ENCODE peak calls at places on chromosomes 5 and 9, in eight cellular contexts. One of them, this sample, is unnamed.
A peak's percentile ranks its signal among the peaks of the same experiment; 100 is the strongest.

GRCh38 chr5:88824892-88825781 is 57.8 kb downstream of the MEF2C start:
- DNase-seq in lower leg skin: no peak
- DNase-seq in skeletal muscle cell: peak; percentile 69
- DNase-seq in A549: no peak
- DNase-seq in heart left ventricle: no peak
- DNase-seq in coronary artery: no peak
- DNase-seq in uterus: no peak
- DNase-seq in astrocyte of the cerebellum: peak; percentile 70
- DNase-seq in this sample: no peak

GRCh38 chr5:176364765-176365662 is at the start of gene ARL10:
- DNase-seq in skeletal muscle cell: peak; percentile 7
- DNase-seq in astrocyte of the cerebellum: no peak
- DNase-seq in A549: no peak
- DNase-seq in coronary artery: no peak
- DNase-seq in lower leg skin: no peak
- DNase-seq in heart left ventricle: peak; percentile 55
- DNase-seq in uterus: no peak
- DNase-seq in this sample: peak; percentile 11

GRCh38 chr5:74478328-74478727 is 162.2 kb downstream of the ENC1 start:
- DNase-seq in A549: no peak
- DNase-seq in heart left ventricle: no peak
- DNase-seq in uterus: no peak
- DNase-seq in astrocyte of the cerebellum: no peak
- DNase-seq in coronary artery: no peak
- DNase-seq in lower leg skin: no peak
- DNase-seq in skeletal muscle cell: no peak
- DNase-seq in this sample: no peak

GRCh38 chr9:132589148-132590036 is 7.0 kb downstream of the BARHL1 start:
- DNase-seq in astrocyte of the cerebellum: no peak
- DNase-seq in heart left ventricle: no peak
- DNase-seq in lower leg skin: no peak
- DNase-seq in uterus: no peak
- DNase-seq in A549: peak; percentile 36
- DNase-seq in skeletal muscle cell: no peak
- DNase-seq in coronary artery: no peak
- DNase-seq in this sample: no peak

GRCh38 chr5:91178461-91178860 is 204.7 kb downstream of the ARRDC3 start:
- DNase-seq in coronary artery: no peak
- DNase-seq in lower leg skin: no peak
- DNase-seq in skeletal muscle cell: no peak
- DNase-seq in A549: no peak
- DNase-seq in uterus: no peak
- DNase-seq in astrocyte of the cerebellum: no peak
- DNase-seq in heart left ventricle: no peak
- DNase-seq in this sample: no peak

GRCh38 chr5:6497267-6497666 is 48.6 kb downstream of the UBE2QL1 start:
- DNase-seq in uterus: no peak
- DNase-seq in A549: no peak
- DNase-seq in coronary artery: peak; percentile 3
- DNase-seq in skeletal muscle cell: no peak
- DNase-seq in astrocyte of the cerebellum: no peak
- DNase-seq in lower leg skin: no peak
- DNase-seq in heart left ventricle: no peak
- DNase-seq in this sample: no peak

GRCh38 chr9:109181284-109181683 is 14.2 kb upstream of the FRRS1L start:
- DNase-seq in lower leg skin: no peak
- DNase-seq in heart left ventricle: no peak
- DNase-seq in A549: no peak
- DNase-seq in astrocyte of the cerebellum: no peak
- DNase-seq in uterus: no peak
- DNase-seq in coronary artery: no peak
- DNase-seq in skeletal muscle cell: no peak
- DNase-seq in this sample: no peak

GRCh38 chr5:170388818-170389217 is 349 bp downstream of the KCNMB1 start:
- DNase-seq in coronary artery: no peak
- DNase-seq in skeletal muscle cell: no peak
- DNase-seq in heart left ventricle: no peak
- DNase-seq in A549: no peak
- DNase-seq in uterus: no peak
- DNase-seq in astrocyte of the cerebellum: no peak
- DNase-seq in lower leg skin: no peak
- DNase-seq in this sample: no peak

GRCh38 chr5:10601246-10602030 is 37.6 kb downstream of the ANKRD33B start:
- DNase-seq in A549: peak; percentile 69
- DNase-seq in lower leg skin: peak; percentile 90
- DNase-seq in uterus: peak; percentile 89
- DNase-seq in heart left ventricle: peak; percentile 88
- DNase-seq in astrocyte of the cerebellum: peak; percentile 73
- DNase-seq in coronary artery: peak; percentile 94
- DNase-seq in skeletal muscle cell: peak; percentile 92
- DNase-seq in this sample: peak; percentile 97

GRCh38 chr5:138230261-138230660 is 17.1 kb upstream of the CDC23 start:
- DNase-seq in coronary artery: no peak
- DNase-seq in A549: no peak
- DNase-seq in lower leg skin: no peak
- DNase-seq in uterus: no peak
- DNase-seq in heart left ventricle: peak; percentile 81
- DNase-seq in skeletal muscle cell: no peak
- DNase-seq in astrocyte of the cerebellum: no peak
- DNase-seq in this sample: peak; percentile 47

GRCh38 chr5:68333649-68334549 is 118.3 kb downstream of the PIK3R1 start:
- DNase-seq in uterus: no peak
- DNase-seq in heart left ventricle: no peak
- DNase-seq in astrocyte of the cerebellum: peak; percentile 85
- DNase-seq in coronary artery: no peak
- DNase-seq in skeletal muscle cell: peak; percentile 67
- DNase-seq in lower leg skin: no peak
- DNase-seq in A549: peak; percentile 46
- DNase-seq in this sample: peak; percentile 73

GRCh38 chr5:151483176-151483575 is 35.8 kb downstream of the SLC36A1 start:
- DNase-seq in uterus: no peak
- DNase-seq in lower leg skin: no peak
- DNase-seq in heart left ventricle: no peak
- DNase-seq in skeletal muscle cell: peak; percentile 48
- DNase-seq in coronary artery: no peak
- DNase-seq in A549: no peak
- DNase-seq in astrocyte of the cerebellum: no peak
- DNase-seq in this sample: no peak

GRCh38 chr5:128378196-128378595 is 159.8 kb downstream of the FBN2 start:
- DNase-seq in astrocyte of the cerebellum: no peak
- DNase-seq in A549: no peak
- DNase-seq in heart left ventricle: no peak
- DNase-seq in lower leg skin: no peak
- DNase-seq in coronary artery: no peak
- DNase-seq in skeletal muscle cell: peak; percentile 2
- DNase-seq in uterus: no peak
- DNase-seq in this sample: peak; percentile 69

GRCh38 chr9:107852891-107853290 is 363.3 kb upstream of the KLF4 start:
- DNase-seq in skeletal muscle cell: no peak
- DNase-seq in uterus: no peak
- DNase-seq in astrocyte of the cerebellum: no peak
- DNase-seq in coronary artery: no peak
- DNase-seq in heart left ventricle: no peak
- DNase-seq in lower leg skin: no peak
- DNase-seq in A549: no peak
- DNase-seq in this sample: no peak

GRCh38 chr9:10005206-10005605 is 607.6 kb downstream of the PTPRD start:
- DNase-seq in uterus: no peak
- DNase-seq in coronary artery: no peak
- DNase-seq in skeletal muscle cell: no peak
- DNase-seq in heart left ventricle: no peak
- DNase-seq in A549: no peak
- DNase-seq in astrocyte of the cerebellum: no peak
- DNase-seq in lower leg skin: no peak
- DNase-seq in this sample: no peak

GRCh38 chr9:108683245-108683644 is 172.5 kb downstream of the ACTL7B start:
- DNase-seq in coronary artery: no peak
- DNase-seq in heart left ventricle: no peak
- DNase-seq in uterus: no peak
- DNase-seq in astrocyte of the cerebellum: no peak
- DNase-seq in skeletal muscle cell: no peak
- DNase-seq in lower leg skin: no peak
- DNase-seq in A549: no peak
- DNase-seq in this sample: no peak

GRCh38 chr9:78234810-78235209 is 1.1 kb upstream of the CEP78 start:
- DNase-seq in coronary artery: no peak
- DNase-seq in uterus: no peak
- DNase-seq in heart left ventricle: no peak
- DNase-seq in lower leg skin: no peak
- DNase-seq in skeletal muscle cell: no peak
- DNase-seq in astrocyte of the cerebellum: no peak
- DNase-seq in A549: no peak
- DNase-seq in this sample: peak; percentile 18
- H3K4me3 ChIP-seq in coronary artery: peak overlapping the region; percentile 86
- H3K4me3 ChIP-seq in uterus: peak overlapping the region; percentile 83
- H3K4me3 ChIP-seq in heart left ventricle: peak overlapping the region; percentile 68
- H3K4me3 ChIP-seq in lower leg skin: no peak overlapping the region
- H3K4me3 ChIP-seq in skeletal muscle cell: peak overlapping the region; percentile 82
- H3K4me3 ChIP-seq in astrocyte of the cerebellum: peak overlapping the region; percentile 87
- H3K4me3 ChIP-seq in A549: peak overlapping the region; percentile 81
- H3K4me3 ChIP-seq in this sample: peak overlapping the region; percentile 72

DNA sequence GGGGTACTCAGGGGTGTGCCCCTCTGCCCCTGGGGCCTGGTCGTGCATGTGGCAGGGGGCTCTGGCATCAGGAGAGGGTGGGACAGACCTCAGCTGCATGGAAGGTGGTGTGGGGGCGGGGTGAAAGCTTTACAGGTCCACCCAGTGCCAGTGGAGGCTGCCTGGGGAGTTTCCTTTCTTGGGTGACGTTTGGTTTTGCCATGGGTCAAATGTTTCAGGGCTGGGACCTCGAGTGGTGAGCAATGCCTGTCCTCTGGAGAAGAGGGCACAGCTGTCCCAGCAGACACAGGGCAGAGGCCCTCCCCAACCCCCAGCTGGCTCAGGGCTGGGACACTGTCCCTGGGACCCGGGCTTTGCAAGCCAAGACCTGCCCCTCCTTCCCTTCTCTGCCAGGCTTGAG is 3.6 kb downstream of the RXRA start:
- DNase-seq in coronary artery: no peak
- DNase-seq in heart left ventricle: peak; percentile 66
- DNase-seq in A549: no peak
- DNase-seq in lower leg skin: no peak
- DNase-seq in skeletal muscle cell: no peak
- DNase-seq in astrocyte of the cerebellum: no peak
- DNase-seq in uterus: no peak
- DNase-seq in this sample: peak; percentile 39
- H3K4me3 ChIP-seq in coronary artery: peak overlapping the region; percentile 87
- H3K4me3 ChIP-seq in heart left ventricle: peak overlapping the region; percentile 78
- H3K4me3 ChIP-seq in A549: no peak overlapping the region
- H3K4me3 ChIP-seq in lower leg skin: no peak overlapping the region
- H3K4me3 ChIP-seq in skeletal muscle cell: peak overlapping the region; percentile 79
- H3K4me3 ChIP-seq in astrocyte of the cerebellum: no peak overlapping the region
- H3K4me3 ChIP-seq in uterus: peak overlapping the region; percentile 95
- H3K4me3 ChIP-seq in this sample: peak overlapping the region; percentile 74

GRCh38 chr9:124439661-124440243 is 10.5 kb upstream of the ADGRD2 start:
- DNase-seq in lower leg skin: no peak
- DNase-seq in astrocyte of the cerebellum: no peak
- DNase-seq in uterus: no peak
- DNase-seq in A549: no peak
- DNase-seq in coronary artery: peak; percentile 45
- DNase-seq in heart left ventricle: no peak
- DNase-seq in skeletal muscle cell: no peak
- DNase-seq in this sample: no peak

GRCh38 chr9:124437086-124437485 is 13.2 kb upstream of the ADGRD2 start:
- DNase-seq in heart left ventricle: no peak
- DNase-seq in astrocyte of the cerebellum: no peak
- DNase-seq in skeletal muscle cell: no peak
- DNase-seq in coronary artery: peak; percentile 57
- DNase-seq in A549: no peak
- DNase-seq in uterus: no peak
- DNase-seq in lower leg skin: no peak
- DNase-seq in this sample: no peak

GRCh38 chr9:124439086-124439485 is 11.2 kb upstream of the ADGRD2 start:
- DNase-seq in skeletal muscle cell: no peak
- DNase-seq in heart left ventricle: no peak
- DNase-seq in astrocyte of the cerebellum: no peak
- DNase-seq in A549: no peak
- DNase-seq in lower leg skin: no peak
- DNase-seq in uterus: no peak
- DNase-seq in coronary artery: no peak
- DNase-seq in this sample: no peak

GRCh38 chr9:124436320-124436719 is 13.9 kb upstream of the ADGRD2 start:
- DNase-seq in astrocyte of the cerebellum: no peak
- DNase-seq in uterus: no peak
- DNase-seq in heart left ventricle: no peak
- DNase-seq in A549: no peak
- DNase-seq in lower leg skin: no peak
- DNase-seq in skeletal muscle cell: no peak
- DNase-seq in coronary artery: no peak
- DNase-seq in this sample: peak; percentile 48

DNA sequence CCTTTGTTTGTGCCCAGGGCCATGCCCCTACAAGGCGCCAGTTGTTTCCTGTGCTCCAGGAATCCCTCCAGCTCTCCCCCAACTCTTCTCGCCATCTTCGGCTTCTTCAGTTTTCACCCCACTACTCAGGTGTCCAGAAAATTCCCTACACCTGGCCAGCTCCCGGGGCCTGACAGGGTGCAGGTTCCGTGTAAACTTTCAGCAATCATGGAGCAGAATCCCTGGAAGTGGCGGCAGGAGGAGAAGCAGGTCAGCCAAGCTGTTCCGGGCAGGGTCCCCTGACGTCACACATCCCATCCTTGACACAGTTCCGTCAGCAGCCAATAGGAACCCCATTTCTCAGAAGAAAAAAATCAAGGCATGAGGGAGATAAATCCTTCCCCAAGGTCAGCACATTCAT is 12.2 kb upstream of the ADGRD2 start:
- DNase-seq in lower leg skin: no peak
- DNase-seq in skeletal muscle cell: no peak
- DNase-seq in heart left ventricle: no peak
- DNase-seq in A549: no peak
- DNase-seq in astrocyte of the cerebellum: no peak
- DNase-seq in coronary artery: peak; percentile 62
- DNase-seq in uterus: no peak
- DNase-seq in this sample: no peak
- H3K4me3 ChIP-seq in lower leg skin: no peak overlapping the region
- H3K4me3 ChIP-seq in skeletal muscle cell: no peak overlapping the region
- H3K4me3 ChIP-seq in heart left ventricle: no peak overlapping the region
- H3K4me3 ChIP-seq in A549: no peak overlapping the region
- H3K4me3 ChIP-seq in astrocyte of the cerebellum: no peak overlapping the region
- H3K4me3 ChIP-seq in coronary artery: no peak overlapping the region
- H3K4me3 ChIP-seq in uterus: no peak overlapping the region
- H3K4me3 ChIP-seq in this sample: no peak overlapping the region

DNA sequence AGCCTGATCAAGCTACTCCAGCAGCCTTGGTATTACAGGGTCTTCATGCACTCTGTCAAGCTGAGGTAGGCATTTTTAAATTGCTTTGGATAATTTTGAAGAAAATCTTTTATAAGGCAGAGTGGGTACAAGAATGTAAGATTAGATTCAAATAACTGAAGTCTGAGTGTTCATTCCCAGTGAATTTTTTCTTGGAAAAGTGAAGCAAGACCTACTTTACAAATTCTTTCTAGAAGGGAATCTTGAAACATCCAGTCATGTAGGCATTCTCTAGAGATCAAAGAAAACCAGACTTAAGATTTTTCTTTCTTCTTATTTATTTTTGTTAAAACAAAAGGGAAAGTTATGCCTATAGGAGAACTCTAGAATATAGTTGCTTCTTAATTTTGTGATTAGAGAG is 139.0 kb downstream of the FOCAD start:
- DNase-seq in lower leg skin: no peak
- DNase-seq in coronary artery: no peak
- DNase-seq in skeletal muscle cell: no peak
- DNase-seq in astrocyte of the cerebellum: no peak
- DNase-seq in A549: no peak
- DNase-seq in heart left ventricle: no peak
- DNase-seq in uterus: no peak
- DNase-seq in this sample: no peak
- H3K4me3 ChIP-seq in lower leg skin: no peak overlapping the region
- H3K4me3 ChIP-seq in coronary artery: no peak overlapping the region
- H3K4me3 ChIP-seq in skeletal muscle cell: no peak overlapping the region
- H3K4me3 ChIP-seq in astrocyte of the cerebellum: no peak overlapping the region
- H3K4me3 ChIP-seq in A549: no peak overlapping the region
- H3K4me3 ChIP-seq in heart left ventricle: no peak overlapping the region
- H3K4me3 ChIP-seq in uterus: no peak overlapping the region
- H3K4me3 ChIP-seq in this sample: no peak overlapping the region